ENCODE peak calls at places on chromosomes 3 and 15, in four cellular contexts. G, I, B and N are unnamed samples.

GRCh38 chr3:141708367-141708766 is 29.7 kb upstream of the RNF7 start:
- DNase-seq in G (no peak), I (no peak), B (no peak), N (no peak)

GRCh38 chr3:113245775-113246174 is 34.4 kb downstream of the BOC start:
- DNase-seq in G (no peak), I (no peak), B (no peak), N (no peak)

GRCh38 chr3:183254816-183255730 is 2.0 kb downstream of the B3GNT5 start:
- DNase-seq in G (no peak), I (no peak), B (peak), N (no peak)

GRCh38 chr3:113626513-113627371 is 69.7 kb downstream of the USF3 start:
- DNase-seq in G (peak), I (peak), B (peak), N (no peak)

GRCh38 chr15:48266029-48266428 is 59.9 kb downstream of the SLC12A1 start:
- DNase-seq in G (no peak), I (no peak), B (no peak), N (no peak)

GRCh38 chr15:69107025-69107620 is 53.3 kb upstream of the GLCE start:
- DNase-seq in G (no peak), I (no peak), B (no peak), N (no peak)

GRCh38 chr15:35256555-35256954 is 171.5 kb upstream of the NANOGP8 start:
- DNase-seq in G (no peak), I (no peak), B (no peak), N (no peak)

GRCh38 chr3:33645060-33645841 is 72.8 kb downstream of the CLASP2 start:
- DNase-seq in G (peak), I (no peak), B (peak), N (no peak)

GRCh38 chr3:16456784-16457415 is 56.6 kb downstream of the RFTN1 start:
- DNase-seq in G (no peak), I (no peak), B (no peak), N (no peak)

GRCh38 chr15:67025719-67026118 is 39.7 kb upstream of the SMAD3 start:
- DNase-seq in G (peak), I (no peak), B (no peak), N (no peak)
- TF ChIP-seq YY1 in G (peak), I (no peak), B (no peak), N (no peak)

DNA sequence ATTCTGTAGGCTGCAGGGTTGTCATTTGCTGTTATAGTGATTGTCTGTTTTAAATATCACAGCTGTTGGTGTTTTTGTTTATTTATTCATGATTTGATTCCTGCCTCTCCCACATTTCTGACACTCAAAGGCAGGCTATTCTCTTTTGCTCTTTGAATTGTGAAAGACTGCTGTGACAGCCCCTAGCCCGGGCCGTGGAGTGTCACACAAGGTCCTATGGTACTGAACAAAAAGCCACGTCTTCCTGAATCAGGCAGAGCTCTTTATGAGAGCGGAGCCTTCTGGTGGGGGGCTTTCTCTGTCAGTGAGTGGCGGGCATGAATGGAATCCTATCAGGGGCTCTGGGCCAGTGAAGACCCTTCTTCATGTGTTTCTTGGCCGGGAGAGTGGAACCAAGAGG is 708.7 kb downstream of the SQOR start:
- DNase-seq in G (no peak), I (no peak), B (no peak), N (no peak)
- TF ChIP-seq SMC3 in G (no peak), I (no peak), B (no peak), N (no peak)

GRCh38 chr15:40306908-40307307 is 827 bp downstream of the PLCB2 start:
- DNase-seq in G (no peak), I (no peak), B (no peak), N (no peak)
- H2AFZ ChIP-seq in G (no peak), I (no peak), B (peak), N (peak)

GRCh38 chr15:90845201-90845949 is 23.0 kb upstream of the FURIN start:
- DNase-seq in G (no peak), I (no peak), B (peak), N (peak)
- TF ChIP-seq YY1 in G (no peak), I (no peak), B (no peak), N (no peak)

GRCh38 chr3:104257486-104257885 is 1109.2 kb upstream of the ALCAM start:
- DNase-seq in G (no peak), I (no peak), B (no peak), N (no peak)
- TF ChIP-seq SMC3 in G (no peak), I (no peak), B (no peak), N (no peak)

GRCh38 chr3:32406481-32407408 is 15.1 kb downstream of the CMTM7 start:
- DNase-seq in G (no peak), I (no peak), B (no peak), N (no peak)
- H2AFZ ChIP-seq in G (no peak), I (no peak), B (no peak), N (no peak)

GRCh38 chr15:75721923-75722870 is 9.5 kb upstream of the CSPG4 start:
- DNase-seq in G (peak), I (no peak), B (no peak), N (no peak)
- TF ChIP-seq YY1 in G (no peak), I (no peak), B (no peak), N (no peak)

DNA sequence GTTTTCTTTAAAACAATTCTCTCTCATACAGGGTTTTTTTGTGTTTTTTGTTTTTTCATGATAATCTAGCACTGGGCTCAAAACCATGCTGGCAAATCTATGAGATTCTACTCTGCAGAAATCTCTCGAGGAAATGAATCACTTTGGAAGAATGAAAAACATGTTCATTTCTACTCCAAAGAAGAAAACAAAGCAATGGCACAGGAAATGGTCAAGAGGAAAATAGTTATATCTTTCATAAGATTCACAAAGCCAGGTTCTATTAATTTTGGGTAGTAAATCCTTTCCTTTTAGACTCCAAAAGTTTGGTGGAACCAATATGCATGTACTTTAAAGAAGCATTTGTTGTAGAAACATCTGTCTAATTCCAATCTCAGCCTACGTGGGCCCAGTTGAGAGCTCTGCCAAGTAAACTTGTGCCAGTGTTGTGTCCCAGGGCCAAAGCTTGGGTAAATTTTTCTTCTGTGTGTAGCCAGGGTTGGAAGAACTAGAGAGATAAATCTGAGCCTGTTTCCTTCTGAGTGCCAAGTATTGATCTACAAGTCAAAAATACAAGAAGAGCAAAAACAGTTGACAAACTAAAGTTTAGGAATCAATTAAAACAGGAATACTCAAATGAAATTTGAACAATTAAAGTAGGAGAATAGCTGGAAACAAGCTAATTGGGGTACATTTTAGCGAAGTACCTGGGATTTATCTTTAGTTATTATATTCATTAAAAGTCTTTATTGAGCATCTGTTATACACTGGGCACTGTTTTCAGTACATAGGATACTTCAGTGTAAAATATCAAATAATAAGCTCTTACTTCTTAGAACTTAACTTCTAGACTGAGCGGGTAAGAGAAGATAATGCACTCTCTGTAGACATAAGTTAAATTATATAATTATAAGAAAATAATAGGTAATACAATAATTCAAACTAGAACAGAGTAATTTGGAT is 657.5 kb upstream of the NECTIN3 start:
- DNase-seq in G (no peak), I (no peak), B (no peak), N (no peak)
- TF ChIP-seq SMC3 in G (no peak), I (no peak), B (no peak), N (no peak)